ENCODE peak calls at places on chromosomes 2 and 18, in eight cellular contexts. E is left ventricle myocardium inferior; M is tibial nerve; I is CD8-positive, alpha-beta T cell; C is prostate gland; L is upper lobe of right lung; J is endodermal cell; A is aorta. V is an unnamed sample.

GRCh38 chr2:135709992-135710391 is 31.7 kb upstream of the UBXN4 start:
- DNase-seq in I (peak; percentile 70), M (peak; percentile 51), A (peak; percentile 84), E (peak; percentile 57), J (peak; percentile 81), L (no peak), C (peak; percentile 34), V (peak; percentile 60)

GRCh38 chr2:10448646-10449480 is 736 bp upstream of the ODC1 start:
- DNase-seq in J (peak; percentile 95), M (peak; percentile 77), C (peak; percentile 82), L (peak; percentile 96), A (peak; percentile 97), I (peak; percentile 92), E (peak; percentile 88), V (peak; percentile 95)

GRCh38 chr18:79387214-79387613 is 8.5 kb upstream of the NFATC1 start:
- DNase-seq in C (no peak), I (no peak), L (no peak), J (peak; percentile 33), M (no peak), A (no peak), E (no peak), V (no peak)

GRCh38 chr2:180505203-180505602 is 475.2 kb upstream of the UBE2E3 start:
- DNase-seq in I (no peak), L (no peak), M (no peak), C (no peak), J (no peak), E (no peak), A (no peak), V (no peak)

GRCh38 chr18:11089931-11090715 is 59.2 kb downstream of the PIEZO2 start:
- DNase-seq in E (no peak), I (no peak), L (no peak), C (no peak), M (no peak), A (no peak), J (no peak), V (no peak)

GRCh38 chr18:8603663-8604520 is 5.3 kb upstream of the RAB12 start:
- DNase-seq in I (no peak), C (no peak), J (no peak), E (no peak), L (no peak), M (no peak), A (no peak), V (no peak)

GRCh38 chr18:40417501-40417900 is 1537.5 kb upstream of the PIK3C3 start:
- DNase-seq in E (no peak), C (no peak), I (no peak), A (no peak), M (no peak), J (no peak), L (no peak), V (no peak)

GRCh38 chr2:170886391-170886790 is 42.7 kb upstream of the GORASP2 start:
- DNase-seq in E (no peak), J (no peak), I (no peak), M (no peak), A (no peak), C (no peak), L (no peak), V (no peak)

GRCh38 chr18:27604583-27604982 is 419.5 kb upstream of the CHST9 start:
- DNase-seq in M (no peak), C (no peak), I (no peak), A (no peak), J (no peak), E (no peak), L (no peak), V (no peak)

GRCh38 chr2:74806913-74807312 is 27.0 kb upstream of the HK2 start:
- DNase-seq in A (no peak), L (no peak), C (no peak), I (no peak), E (no peak), M (no peak), J (no peak), V (no peak)

GRCh38 chr18:58402951-58403702 is 225.8 kb downstream of the ALPK2 start:
- DNase-seq in C (no peak), E (peak; percentile 28), A (no peak), I (no peak), L (no peak), M (no peak), J (peak; percentile 53), V (no peak)

GRCh38 chr2:39483530-39483929 is 46.4 kb upstream of the MAP4K3 start:
- DNase-seq in I (no peak), L (no peak), A (no peak), J (no peak), M (no peak), C (no peak), E (no peak), V (no peak)

GRCh38 chr2:228875152-228875875 is 395.8 kb downstream of the PID1 start:
- DNase-seq in C (no peak), L (no peak), E (no peak), M (no peak), I (no peak), J (no peak), A (no peak), V (no peak)

GRCh38 chr2:204144487-204144886 is 207.9 kb downstream of the ICOS start:
- DNase-seq in I (no peak), A (no peak), C (no peak), E (no peak), J (no peak), M (no peak), L (no peak), V (no peak)

GRCh38 chr2:204150695-204151240 is 214.2 kb downstream of the ICOS start:
- DNase-seq in M (no peak), J (peak; percentile 59), A (no peak), L (no peak), E (no peak), I (no peak), C (no peak), V (no peak)

GRCh38 chr2:204140258-204140657 is 203.7 kb downstream of the ICOS start:
- DNase-seq in L (no peak), M (no peak), J (peak; percentile 61), I (no peak), E (no peak), C (no peak), A (no peak), V (no peak)

DNA sequence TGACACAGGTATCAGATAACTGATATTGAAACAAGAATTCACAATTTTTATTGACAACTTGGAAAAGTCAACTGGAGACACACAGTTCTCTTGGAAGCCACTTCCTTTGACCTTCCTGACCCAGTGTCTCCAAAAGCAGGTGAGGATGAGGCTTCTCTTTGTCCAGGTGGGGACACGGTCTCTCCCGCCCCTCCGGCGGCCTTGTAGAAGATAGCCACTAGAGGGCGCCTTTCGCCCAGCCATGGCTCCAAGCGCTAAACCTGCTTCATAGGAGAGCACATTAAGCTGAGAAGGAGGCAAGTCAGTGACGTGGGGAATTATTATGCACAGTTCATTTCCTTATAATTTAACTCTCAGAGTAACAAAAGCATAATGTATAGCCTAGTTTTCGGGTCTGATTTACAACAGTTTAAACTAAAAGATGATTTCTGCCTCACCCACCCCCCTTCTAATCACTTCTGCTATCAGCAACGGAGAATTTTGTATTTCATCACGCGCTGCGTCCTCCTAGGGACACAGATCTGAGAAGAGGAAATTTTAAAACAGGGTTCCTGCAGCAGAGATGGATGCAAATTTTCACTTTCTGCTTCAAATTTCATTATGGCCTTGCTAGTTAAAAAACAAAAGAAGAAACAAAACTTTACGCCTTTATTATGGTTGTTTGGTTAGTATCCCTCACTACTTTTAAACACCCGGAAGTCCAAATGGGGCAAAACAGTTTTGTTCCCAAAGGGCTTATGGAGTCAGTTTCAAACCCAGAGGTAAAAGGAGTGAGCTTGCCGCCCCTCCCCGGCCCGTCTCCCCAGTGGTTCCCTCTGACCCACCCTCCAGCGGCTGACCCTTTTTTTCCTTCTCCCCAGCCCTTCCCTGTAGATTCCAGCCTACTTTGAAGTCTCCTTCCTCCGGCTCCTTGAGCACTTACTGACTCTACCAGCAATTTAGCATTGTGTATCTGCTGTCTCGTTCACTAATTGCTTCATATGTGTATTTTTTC is 208.9 kb downstream of the ICOS start:
- DNase-seq in C (peak; percentile 67), A (peak; percentile 90), M (peak; percentile 74), E (peak; percentile 74), L (peak; percentile 85), J (peak; percentile 94), I (peak; percentile 66), V (peak; percentile 74)
- H3K4me3 ChIP-seq in C (peak overlapping the region; percentile 2), A (peak overlapping the region; percentile 70), M (peak overlapping the region; percentile 17), E (peak overlapping the region; percentile 63), L (peak overlapping the region; percentile 50), J (no peak overlapping the region), I (peak overlapping the region; percentile 49), V (peak overlapping the region; percentile 40)

DNA sequence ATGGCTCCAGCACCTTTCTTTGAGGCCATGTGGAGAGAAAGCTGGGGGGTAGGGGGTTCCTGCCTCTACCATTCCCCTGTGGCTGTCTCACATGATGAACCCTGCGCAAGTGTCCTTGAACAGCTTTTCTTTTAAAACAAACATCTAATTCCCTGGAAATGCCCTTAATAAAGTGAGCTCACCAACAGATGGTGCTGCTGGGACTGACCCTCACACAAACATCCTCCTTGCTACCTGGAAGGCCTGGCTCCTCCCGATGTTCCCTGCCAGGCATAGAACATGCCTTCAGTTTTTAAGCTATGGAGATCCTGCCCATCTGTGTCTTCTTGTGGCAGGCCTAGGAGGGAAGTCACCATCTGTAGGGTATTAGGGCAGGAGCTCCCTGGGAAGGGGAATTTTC is 60.7 kb upstream of the GATA6 start:
- DNase-seq in A (no peak), L (no peak), J (peak; percentile 78), C (no peak), I (no peak), E (no peak), M (no peak), V (no peak)
- H3K4me1 ChIP-seq in A (no peaks in the 10 kb centered on the region), L (no peaks in the 10 kb centered on the region), J (peaks cover 28% of the 10 kb centered on the region), C (no peaks in the 10 kb centered on the region), I (no peaks in the 10 kb centered on the region), E (peaks cover 15% of the 10 kb centered on the region), M (no peaks in the 10 kb centered on the region), V (no peaks in the 10 kb centered on the region)

GRCh38 chr2:220277445-220277960 is 650.1 kb downstream of the SLC4A3 start:
- DNase-seq in C (peak; percentile 89), A (peak; percentile 84), L (peak; percentile 69), I (no peak), M (peak; percentile 47), J (no peak), E (peak; percentile 50), V (no peak)

GRCh38 chr2:220280741-220281140 is 653.3 kb downstream of the SLC4A3 start:
- DNase-seq in I (no peak), J (no peak), C (no peak), M (no peak), L (no peak), A (no peak), E (no peak), V (no peak)

GRCh38 chr2:220278022-220278421 is 650.6 kb downstream of the SLC4A3 start:
- DNase-seq in A (no peak), C (peak; percentile 9), I (no peak), E (no peak), M (no peak), L (no peak), J (no peak), V (no peak)

GRCh38 chr2:220279840-220280239 is 652.4 kb downstream of the SLC4A3 start:
- DNase-seq in L (no peak), I (no peak), A (no peak), J (no peak), E (no peak), M (no peak), C (no peak), V (no peak)

GRCh38 chr2:220279372-220279771 is 651.9 kb downstream of the SLC4A3 start:
- DNase-seq in C (no peak), I (no peak), E (no peak), M (no peak), L (no peak), A (no peak), J (no peak), V (no peak)
- H3K27ac ChIP-seq in C (no peak overlapping the region), I (no peak overlapping the region), E (no peak overlapping the region), M (no peak overlapping the region), L (no peak overlapping the region), A (no peak overlapping the region), J (no peak overlapping the region), V (no peak overlapping the region)

GRCh38 chr2:52036853-52037252 is 1004.9 kb upstream of the NRXN1 start:
- DNase-seq in E (no peak), A (no peak), J (no peak), L (no peak), M (no peak), C (no peak), I (no peak), V (no peak)
- H3K4me3 ChIP-seq in E (no peak overlapping the region), A (no peak overlapping the region), J (no peak overlapping the region), L (no peak overlapping the region), M (no peak overlapping the region), C (no peak overlapping the region), I (no peak overlapping the region), V (no peak overlapping the region)